ENCODE peak calls at places on chromosomes 7 and 10, in seven cellular contexts. C, Q, Z, G, S, E and N are unnamed samples.

GRCh38 chr7:4045450-4045849 is 636.6 kb upstream of the FOXK1 start:
- DNase-seq in S (no peak), Q (no peak), Z (no peak), G (no peak), C (no peak), E (no peak), N (no peak)

GRCh38 chr7:55515569-55516279 is 56.6 kb downstream of the VOPP1 start:
- DNase-seq in C (peak; percentile 47), Z (no peak), G (no peak), Q (no peak), E (no peak), S (no peak), N (no peak)

GRCh38 chr7:65477326-65477725 is 103.7 kb downstream of the ZNF92 start:
- DNase-seq in G (no peak), Z (peak; percentile 72), S (no peak), E (no peak), C (no peak), Q (peak; percentile 84), N (no peak)

GRCh38 chr7:41900532-41900931 is 197.6 kb upstream of the INHBA start:
- DNase-seq in Q (no peak), C (no peak), Z (no peak), E (peak; percentile 25), S (no peak), G (no peak), N (no peak)

GRCh38 chr10:122786269-122786668 is 59.4 kb downstream of the CUZD1 start:
- DNase-seq in C (no peak), E (no peak), Z (peak; percentile 87), Q (no peak), S (no peak), G (no peak), N (no peak)

GRCh38 chr10:30830672-30831230 is 200.9 kb downstream of the ZNF438 start:
- DNase-seq in Q (no peak), S (no peak), C (no peak), G (no peak), E (no peak), Z (no peak), N (no peak)

GRCh38 chr7:24456526-24457214 is 116.6 kb upstream of the PALS2 start:
- DNase-seq in E (no peak), S (no peak), C (no peak), Q (no peak), G (no peak), Z (no peak), N (no peak)

GRCh38 chr10:68796609-68797008 is 30.7 kb upstream of the STOX1 start:
- DNase-seq in Z (no peak), G (no peak), E (no peak), C (no peak), S (no peak), Q (no peak), N (peak; percentile 39)

GRCh38 chr10:70098271-70098670 is 34.4 kb downstream of the AIFM2 start:
- DNase-seq in G (no peak), Q (no peak), C (no peak), E (no peak), S (no peak), Z (no peak), N (no peak)

GRCh38 chr10:71396084-71396713 is 521 bp upstream of the CDH23 start:
- DNase-seq in Z (peak; percentile 93), G (peak; percentile 83), E (peak; percentile 49), S (no peak), C (peak; percentile 68), Q (peak; percentile 87), N (no peak)

GRCh38 chr10:21976739-21977138 is 26.8 kb downstream of the DNAJC1 start:
- DNase-seq in Q (no peak), Z (peak; percentile 82), C (no peak), E (no peak), S (no peak), G (no peak), N (no peak)

GRCh38 chr10:35797187-35797586 is 155.1 kb upstream of the FZD8 start:
- DNase-seq in Q (no peak), S (no peak), C (no peak), Z (no peak), E (no peak), G (no peak), N (no peak)

DNA sequence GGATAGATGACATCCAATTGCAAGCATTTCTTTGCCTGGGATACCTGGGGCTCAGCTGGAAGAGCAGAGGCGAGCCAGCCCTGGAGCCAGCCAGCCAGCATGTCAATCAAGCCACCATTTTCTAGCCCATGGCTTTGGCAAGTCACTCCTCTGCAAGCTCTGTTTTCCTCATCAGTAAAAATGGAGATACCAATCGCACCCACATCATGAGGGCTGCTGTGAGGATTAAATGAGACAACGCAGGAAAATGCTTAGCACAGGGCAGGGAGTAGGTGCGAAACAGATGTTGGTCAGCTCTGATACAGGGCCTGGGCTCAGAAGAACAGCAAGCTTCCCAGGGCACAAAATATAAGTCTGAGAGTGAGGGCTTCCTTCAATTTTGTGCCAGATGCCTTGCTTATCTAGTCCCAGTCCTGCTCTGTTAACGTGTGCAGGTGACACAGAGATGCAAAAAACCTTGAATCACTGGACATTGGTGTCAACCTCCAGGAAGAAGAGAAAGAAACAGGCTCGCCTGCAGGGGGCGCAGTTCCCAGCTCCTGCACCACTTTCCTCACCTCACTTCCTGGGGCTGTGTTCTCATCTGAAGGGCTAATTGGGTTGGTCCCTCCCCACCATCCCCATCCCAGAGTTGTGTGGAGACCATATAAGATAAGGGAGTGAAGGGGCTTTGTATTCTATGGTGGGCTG is 72.8 kb upstream of the CACUL1 start:
- DNase-seq in Z (no peak), S (no peak), G (no peak), E (no peak), C (no peak), Q (no peak), N (no peak)
- TF ChIP-seq CTCF in Z (peak; percentile 45), S (no peak), G (no peak), E (peak; percentile 52), C (no peak), Q (peak; percentile 63), N (peak; percentile 18)

DNA sequence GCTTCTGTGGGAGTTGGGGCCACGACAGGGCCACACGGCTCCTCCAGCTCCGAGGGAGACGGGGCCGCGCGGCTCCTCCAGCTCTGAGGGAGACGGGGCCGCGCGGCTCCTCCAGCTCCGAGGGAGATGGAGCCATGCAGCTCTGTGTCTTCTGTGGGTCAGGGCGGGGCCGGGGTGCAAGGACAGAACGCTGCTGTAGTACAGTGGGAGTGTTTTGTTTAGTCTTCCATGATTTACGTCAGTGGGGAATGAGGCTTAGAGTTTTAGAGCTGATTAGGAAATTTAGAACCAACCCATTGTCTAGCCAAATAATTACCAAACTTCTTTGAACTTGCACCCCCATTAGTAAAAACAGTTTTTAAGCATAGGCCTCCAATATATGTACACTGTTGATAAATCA is 32.9 kb upstream of the PRKAR1B start:
- DNase-seq in C (no peak), G (peak; percentile 77), S (no peak), Z (no peak), Q (no peak), E (no peak), N (no peak)
- H3K36me3 ChIP-seq in C (peaks cover 90% of the 10 kb centered on the region), G (no peaks in the 10 kb centered on the region), S (peaks cover 59% of the 10 kb centered on the region), Z (no peaks in the 10 kb centered on the region), Q (peaks cover 70% of the 10 kb centered on the region), E (peaks cover 21% of the 10 kb centered on the region), N (peaks cover 26% of the 10 kb centered on the region)

GRCh38 chr10:28180654-28181053 is 122.2 kb downstream of the MPP7 start:
- DNase-seq in C (no peak), Q (no peak), E (no peak), S (no peak), G (no peak), Z (no peak), N (no peak)

GRCh38 chr10:28181478-28182096 is 121.3 kb downstream of the MPP7 start:
- DNase-seq in S (no peak), Q (no peak), Z (no peak), G (no peak), E (no peak), C (no peak), N (no peak)

GRCh38 chr10:28179490-28180099 is 123.3 kb downstream of the MPP7 start:
- DNase-seq in G (peak; percentile 38), E (no peak), Z (peak; percentile 74), Q (peak; percentile 6), C (peak; percentile 9), S (no peak), N (no peak)

GRCh38 chr10:28179006-28179405 is 123.9 kb downstream of the MPP7 start:
- DNase-seq in Q (no peak), C (no peak), S (no peak), Z (no peak), G (no peak), E (no peak), N (no peak)

DNA sequence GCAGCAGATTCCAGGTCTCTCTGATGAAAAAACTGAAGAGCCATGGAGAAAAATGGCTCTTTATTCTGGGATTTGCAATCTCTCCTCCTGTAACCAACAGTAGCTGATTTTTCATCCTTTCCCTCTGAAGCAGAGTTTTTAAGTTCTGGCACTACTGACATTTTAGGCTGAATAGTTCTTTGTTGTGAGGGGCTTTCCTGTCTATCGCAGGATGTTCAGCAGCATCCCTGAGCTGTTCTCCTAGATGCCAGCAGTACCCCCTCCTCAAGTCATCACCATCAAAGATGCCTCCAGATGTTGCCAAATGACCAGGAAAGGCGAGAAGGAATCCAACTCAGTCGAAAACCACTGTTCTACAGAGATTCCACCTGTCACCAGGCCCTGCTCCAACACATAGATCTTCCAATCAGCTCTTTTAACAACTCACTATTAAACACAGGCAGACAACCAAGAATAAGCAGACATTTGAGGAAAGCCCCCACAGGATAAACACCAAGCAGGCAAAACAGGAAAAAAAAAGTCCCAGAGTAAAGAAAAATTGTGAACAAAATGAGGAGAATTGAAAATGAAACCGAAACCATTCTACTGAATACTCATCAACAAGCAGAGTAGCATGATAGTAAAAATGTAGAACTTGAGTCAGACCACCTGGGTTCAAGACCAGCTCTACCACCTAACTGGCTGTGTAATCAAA is 124.8 kb downstream of the MPP7 start:
- DNase-seq in Z (no peak), G (no peak), Q (no peak), E (no peak), S (no peak), C (no peak), N (no peak)
- H3K4me3 ChIP-seq in Z (no peak overlapping the region), G (peak overlapping the region; percentile 17), Q (no peak overlapping the region), E (peak overlapping the region; percentile 18), S (peak overlapping the region; percentile 53), C (no peak overlapping the region), N (no peak overlapping the region)

DNA sequence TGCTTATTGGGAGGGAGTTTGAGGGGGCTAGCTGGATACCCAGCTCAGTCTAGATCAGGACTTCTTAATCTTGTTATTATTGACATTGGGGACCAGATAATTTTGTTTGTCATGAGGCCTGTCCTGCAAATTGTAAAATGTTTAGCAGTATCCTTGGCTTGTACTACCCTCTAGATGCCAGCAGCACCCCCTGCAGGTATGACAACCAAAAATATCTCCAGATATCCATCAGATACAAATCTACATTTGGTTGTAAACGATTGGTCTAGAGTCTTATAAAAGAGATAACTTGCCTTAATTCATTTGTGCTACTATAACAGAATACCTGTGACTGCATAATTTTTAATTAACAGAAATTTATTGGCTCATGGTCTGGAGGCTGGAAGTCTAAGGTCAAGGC is 1232.2 kb downstream of the XPNPEP1 start:
- DNase-seq in Z (no peak), E (no peak), G (no peak), Q (no peak), S (no peak), C (no peak), N (no peak)
- TF ChIP-seq CTCF in Z (peak; percentile 38), E (no peak), G (no peak), Q (peak; percentile 7), S (no peak), C (no peak), N (no peak)

DNA sequence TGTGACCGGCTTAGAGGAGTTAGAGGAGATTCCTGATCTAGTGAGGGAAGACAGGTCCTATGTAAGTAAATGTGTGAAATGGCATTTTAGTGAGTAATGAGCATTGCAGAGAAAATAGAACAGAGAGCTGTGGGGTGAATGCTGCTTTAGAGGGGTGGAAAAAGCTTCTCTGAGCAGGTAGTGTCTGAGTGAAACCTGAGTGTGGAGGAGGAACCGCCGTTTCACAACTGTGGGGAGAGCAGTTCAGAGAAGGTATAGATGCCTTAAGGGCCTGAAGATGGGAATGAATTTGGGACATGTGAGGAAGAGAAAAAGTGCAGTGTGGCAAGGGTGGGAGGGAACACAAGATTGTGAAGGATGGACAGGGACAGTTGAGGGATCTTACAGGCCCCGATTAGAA is 21.6 kb downstream of the FBH1 start:
- DNase-seq in Z (no peak), Q (no peak), E (no peak), S (no peak), C (no peak), G (no peak), N (no peak)
- H3K36me3 ChIP-seq in Z (no peaks in the 10 kb centered on the region), Q (peaks cover 2% of the 10 kb centered on the region), E (no peaks in the 10 kb centered on the region), S (peaks cover 86% of the 10 kb centered on the region), C (peaks cover 98% of the 10 kb centered on the region), G (no peaks in the 10 kb centered on the region), N (peaks cover 37% of the 10 kb centered on the region)